ENCODE peak calls at places on chromosome 22, in seven cellular contexts. H is body of pancreas, C is sigmoid colon, P is ovary, V is HCT116, N is right lobe of liver, E is esophagus muscularis mucosa. I is an unnamed sample.

GRCh38 chr22:41963453-41964105 is 5.7 kb upstream of the SEPTIN3 start:
- DNase-seq in E (no peak), H (no peak), C (no peak), P (no peak), V (no peak), N (no peak), I (no peak)

GRCh38 chr22:29217827-29218757 is 12.4 kb downstream of the EMID1 start:
- DNase-seq in P (no peak), C (peak; percentile 57), E (no peak), N (peak; percentile 33), V (no peak), H (no peak), I (no peak)

GRCh38 chr22:48744967-48745841 is 1082.5 kb downstream of the BRD1 start:
- DNase-seq in P (no peak), N (no peak), C (no peak), V (no peak), H (no peak), E (peak; percentile 86), I (peak; percentile 25)

GRCh38 chr22:22094921-22095320 is 112.3 kb upstream of the TOP3B start:
- DNase-seq in P (no peak), C (no peak), E (no peak), N (no peak), H (no peak), V (no peak), I (no peak)

GRCh38 chr22:20648306-20648903 is 125.5 kb upstream of the SERPIND1 start:
- DNase-seq in C (no peak), H (no peak), V (no peak), P (no peak), N (no peak), E (peak; percentile 47), I (no peak)

GRCh38 chr22:31829505-31829904 is 75.7 kb downstream of the DEPDC5 start:
- DNase-seq in E (no peak), H (no peak), C (no peak), V (peak; percentile 89), P (peak; percentile 23), N (no peak), I (no peak)

GRCh38 chr22:46136539-46137217 is 13.6 kb upstream of the PPARA start:
- DNase-seq in C (no peak), E (no peak), V (no peak), H (no peak), N (peak; percentile 47), P (peak; percentile 40), I (no peak)

GRCh38 chr22:24393012-24393559 is 34.3 kb upstream of the ADORA2A start:
- DNase-seq in P (no peak), C (no peak), H (no peak), N (no peak), E (no peak), V (no peak), I (no peak)

GRCh38 chr22:46116491-46116958 is 33.8 kb upstream of the PPARA start:
- DNase-seq in V (peak; percentile 66), C (peak; percentile 97), P (peak; percentile 97), E (peak; percentile 99), N (peak; percentile 94), H (peak; percentile 98), I (peak; percentile 93)

GRCh38 chr22:46036558-46037408 is 59.8 kb upstream of the WNT7B start:
- DNase-seq in P (peak; percentile 50), E (no peak), V (peak; percentile 39), H (peak; percentile 67), C (peak; percentile 67), N (no peak), I (peak; percentile 55)

GRCh38 chr22:41532908-41533825 is 11.1 kb downstream of the POLR3H start:
- DNase-seq in P (peak; percentile 80), E (no peak), C (peak; percentile 87), N (no peak), H (peak; percentile 83), V (no peak), I (peak; percentile 84)

GRCh38 chr22:25357056-25357455 is 137.6 kb downstream of the CRYBB2 start:
- DNase-seq in P (peak; percentile 7), C (peak; percentile 48), V (no peak), N (no peak), H (no peak), E (no peak), I (peak; percentile 15)

GRCh38 chr22:29253561-29254282 is 14.1 kb downstream of the RHBDD3 start:
- DNase-seq in H (no peak), N (peak; percentile 34), C (no peak), V (no peak), P (no peak), E (no peak), I (no peak)

GRCh38 chr22:42688914-42689275 is 31.8 kb downstream of the A4GALT start:
- DNase-seq in H (no peak), E (no peak), P (no peak), C (no peak), N (no peak), V (no peak), I (no peak)

GRCh38 chr22:24768537-24769374 is 5.8 kb downstream of the PIWIL3 start:
- DNase-seq in H (peak; percentile 90), P (peak; percentile 35), C (peak; percentile 70), V (peak; percentile 54), N (no peak), E (no peak), I (peak; percentile 33)

GRCh38 chr22:31148516-31148915 is 8.2 kb upstream of the PLA2G3 start:
- DNase-seq in P (no peak), V (no peak), H (no peak), N (no peak), E (no peak), C (no peak), I (no peak)

GRCh38 chr22:46465348-46465725 is 72.1 kb downstream of the CELSR1 start:
- DNase-seq in V (no peak), C (no peak), N (no peak), E (no peak), H (peak; percentile 27), P (no peak), I (no peak)

GRCh38 chr22:41862160-41862529 is 29.2 kb downstream of the SREBF2 start:
- DNase-seq in H (no peak), N (no peak), V (no peak), P (no peak), C (no peak), E (no peak), I (no peak)

GRCh38 chr22:30864441-30865420 is 103.8 kb downstream of the MORC2 start:
- DNase-seq in V (no peak), N (peak; percentile 31), H (no peak), C (peak; percentile 47), E (no peak), P (no peak), I (no peak)

GRCh38 chr22:28075260-28075981 is 156.4 kb upstream of the PITPNB start:
- DNase-seq in H (peak; percentile 74), N (no peak), V (no peak), P (no peak), C (peak; percentile 71), E (no peak), I (no peak)

GRCh38 chr22:48957311-48957986 is 870.2 kb downstream of the BRD1 start:
- DNase-seq in P (no peak), C (no peak), E (peak; percentile 82), H (no peak), V (no peak), N (no peak), I (no peak)

GRCh38 chr22:17772249-17772962 is 1.9 kb downstream of the BID start:
- DNase-seq in C (peak; percentile 60), H (no peak), N (no peak), P (peak; percentile 18), E (no peak), V (no peak), I (peak; percentile 46)
- H3K27ac ChIP-seq in C (no peak overlapping the region), H (no peak overlapping the region), N (no peak overlapping the region), P (no peak overlapping the region), E (no peak overlapping the region), V (no peak overlapping the region), I (no peak overlapping the region)

DNA sequence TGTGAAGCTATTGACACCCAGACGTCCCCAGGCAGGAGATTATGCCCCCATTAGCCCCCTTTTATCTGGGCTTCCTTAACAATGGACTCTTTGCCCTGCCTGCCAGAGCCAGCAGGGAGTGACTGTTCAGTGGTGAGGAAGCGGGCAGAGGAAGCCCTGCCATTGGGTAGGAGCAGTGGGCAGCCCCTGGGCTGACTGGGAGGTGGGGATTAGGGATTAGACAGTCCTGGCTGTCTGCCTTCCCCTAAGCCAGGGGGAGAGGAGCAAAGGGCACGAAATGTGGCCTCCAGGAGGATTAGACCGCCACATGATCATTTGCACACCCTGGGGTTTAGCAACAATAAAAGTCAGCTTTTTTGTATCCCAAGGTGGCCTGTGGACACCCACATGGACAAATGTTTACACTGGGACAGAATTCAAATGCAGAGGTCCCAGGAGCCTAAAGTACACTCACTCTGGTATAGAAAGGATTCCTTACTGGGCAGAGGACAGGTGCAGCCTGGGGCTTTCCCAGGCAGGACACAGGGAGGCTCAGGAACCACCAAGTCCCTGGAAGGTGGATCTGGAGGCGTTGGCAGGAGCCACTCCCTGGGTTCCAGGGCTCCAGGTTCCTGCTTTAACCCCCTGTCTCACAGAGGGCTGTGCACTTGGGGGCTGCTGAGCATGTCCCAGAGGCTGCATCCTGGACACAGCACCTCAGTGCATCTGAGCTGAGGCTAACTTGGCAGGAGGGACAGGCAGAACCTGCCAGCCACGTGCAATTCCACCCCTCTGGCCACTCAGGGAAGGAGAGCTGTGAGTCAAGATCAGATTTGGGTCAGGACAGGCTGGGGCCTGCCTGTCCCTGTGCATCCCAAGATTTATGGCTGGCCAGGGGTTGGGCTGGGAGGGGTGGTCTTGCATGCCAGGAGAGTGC is 2.1 kb downstream of the PNPLA3 start:
- DNase-seq in C (no peak), P (no peak), H (no peak), V (no peak), E (no peak), N (peak; percentile 96), I (no peak)
- TF ChIP-seq POLR2A in C (no peak), P (no peak), H (no peak), V (no peak), E (no peak), N (peak; percentile 90), I (no peak)

DNA sequence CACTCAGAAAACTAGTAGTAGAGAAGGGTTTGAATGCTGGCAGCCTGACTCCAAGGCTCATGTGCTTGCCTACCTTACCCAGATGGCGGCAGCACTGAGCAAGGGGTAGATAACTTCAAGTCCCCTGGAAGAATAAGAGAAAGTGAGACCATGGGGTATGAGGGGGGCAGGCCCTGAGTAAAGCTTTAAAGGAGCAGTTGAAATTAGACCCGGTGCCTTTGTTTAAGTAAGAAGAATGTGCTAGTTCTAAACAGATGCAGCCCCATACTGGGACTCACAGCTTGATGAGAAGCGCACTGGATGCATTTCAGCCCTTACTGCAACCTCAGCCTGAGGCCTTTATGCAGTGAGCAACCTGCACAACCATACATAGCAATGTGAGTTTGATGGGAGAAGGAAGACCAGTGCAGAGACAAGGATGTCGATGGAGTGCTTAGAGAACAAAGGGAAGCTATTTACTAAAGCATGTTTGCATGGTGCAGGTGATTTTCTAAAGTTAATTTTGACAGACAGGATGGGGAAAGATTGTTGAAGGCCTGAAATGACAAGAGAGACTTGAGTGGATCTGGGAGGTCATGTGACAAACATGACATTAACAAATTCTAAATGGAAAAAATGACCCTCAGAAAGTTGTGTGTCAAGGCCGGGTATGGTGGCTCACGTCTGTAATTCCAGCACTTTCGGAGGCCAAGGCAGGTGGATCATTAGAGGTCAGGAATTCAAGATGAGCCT is 27.1 kb upstream of the TMA7B start:
- DNase-seq in P (no peak), V (peak; percentile 35), C (no peak), N (no peak), H (peak; percentile 60), E (no peak), I (no peak)
- H3K4me3 ChIP-seq in P (no peak overlapping the region), V (no peak overlapping the region), C (no peak overlapping the region), N (no peak overlapping the region), H (no peak overlapping the region), E (no peak overlapping the region), I (no peak overlapping the region)

DNA sequence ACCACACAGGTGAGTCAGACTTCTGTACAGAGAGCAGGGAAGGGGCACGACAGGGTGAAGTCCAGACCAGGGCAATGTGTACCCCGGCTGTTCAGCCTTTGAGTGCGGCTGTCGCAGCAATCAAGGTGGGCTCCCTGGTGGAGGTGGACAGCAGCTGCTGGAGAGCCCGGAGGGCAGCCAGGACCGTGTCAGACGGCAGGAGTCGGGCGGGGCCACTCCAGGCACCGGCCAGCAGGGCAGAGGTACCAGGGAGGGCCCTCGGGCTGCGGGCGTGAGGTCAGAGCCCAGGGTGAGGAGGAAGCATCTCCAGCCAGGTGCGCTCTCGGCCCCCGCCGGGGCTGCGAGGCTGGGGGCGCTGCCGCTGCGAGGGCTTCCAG is 802 bp upstream of the PIM3 start:
- DNase-seq in E (no peak), H (peak; percentile 69), N (peak; percentile 87), V (no peak), C (peak; percentile 81), P (peak; percentile 74), I (peak; percentile 87)
- H3K27ac ChIP-seq in E (peak overlapping the region; percentile 88), H (peak overlapping the region; percentile 94), N (peak overlapping the region; percentile 93), V (peak overlapping the region; percentile 95), C (peak overlapping the region; percentile 89), P (peak overlapping the region; percentile 97), I (peak overlapping the region; percentile 99)

I was measured in Peyer's patch.